ENCODE peak calls at places on chromosomes 12 and 14, in five cellular contexts. D is left kidney, M is IMR-90, N is RCC 7860, A is HL-60. Z is an unnamed sample.

GRCh38 chr14:34363733-34364134 is 98.3 kb downstream of the SPTSSA start:
- DNase-seq in M (no peak), N (no peak), A (no peak), D (no peak), Z (no peak)

GRCh38 chr14:63853831-63854293 is 1.1 kb downstream of the SYNE2 start:
- DNase-seq in A (no peak), M (peak; percentile 52), D (peak; percentile 88), N (no peak), Z (peak; percentile 42)

GRCh38 chr14:68809524-68809923 is 16.7 kb upstream of the ZFP36L1 start:
- DNase-seq in M (no peak), D (no peak), A (no peak), N (no peak), Z (no peak)

GRCh38 chr14:73753043-73753886 is 39.1 kb upstream of the PNMA1 start:
- DNase-seq in M (no peak), N (no peak), D (no peak), A (peak; percentile 71), Z (no peak)

GRCh38 chr12:114011711-114012110 is 45.6 kb upstream of the RBM19 start:
- DNase-seq in D (peak; percentile 4), A (no peak), M (no peak), N (no peak), Z (no peak)

GRCh38 chr12:102816816-102817434 is 100.1 kb downstream of the PAH start:
- DNase-seq in N (peak; percentile 8), A (peak; percentile 18), D (peak; percentile 47), M (peak; percentile 29), Z (peak; percentile 15)

GRCh38 chr12:68985174-68985573 is 52.2 kb upstream of the CPM start:
- DNase-seq in D (no peak), A (no peak), M (no peak), N (no peak), Z (no peak)

GRCh38 chr12:130335517-130336392 is 1.9 kb upstream of the PIWIL1 start:
- DNase-seq in A (peak; percentile 24), M (peak; percentile 34), D (peak; percentile 85), N (peak; percentile 33), Z (peak; percentile 29)

GRCh38 chr12:7832059-7832696 is 40.5 kb downstream of the SLC2A14 start:
- DNase-seq in M (peak; percentile 71), N (peak; percentile 27), D (peak; percentile 63), A (peak; percentile 74), Z (peak; percentile 31)

GRCh38 chr12:75641031-75641780 is 129.8 kb upstream of the KRR1 start:
- DNase-seq in D (peak; percentile 22), M (peak; percentile 80), N (peak; percentile 93), A (peak; percentile 77), Z (peak; percentile 78)

GRCh38 chr14:22602853-22603252 is 4.8 kb downstream of the ABHD4 start:
- DNase-seq in D (no peak), N (peak; percentile 58), A (no peak), M (peak; percentile 57), Z (peak; percentile 47)

GRCh38 chr14:92702441-92702918 is 45.9 kb downstream of the LGMN start:
- DNase-seq in D (no peak), A (peak; percentile 77), N (no peak), M (no peak), Z (no peak)

GRCh38 chr12:76457010-76457409 is 102.6 kb downstream of the OSBPL8 start:
- DNase-seq in N (no peak), D (no peak), M (no peak), A (no peak), Z (no peak)